ENCODE peak calls at places on chromosome 1, in ten cellular contexts. E, G, D, M, V, F, O, P, W and S are unnamed samples.

GRCh38 chr1:10019561-10019960 is 13.2 kb upstream of the UBE4B start:
- DNase-seq in E (no peak), G (no peak), D (no peak), M (peak; percentile 23), V (no peak), F (no peak), O (no peak), P (no peak), W (no peak), S (no peak)

GRCh38 chr1:167509587-167509986 is 8.7 kb downstream of the CD247 start:
- DNase-seq in E (no peak), G (no peak), D (no peak), M (no peak), V (no peak), F (no peak), O (no peak), P (no peak), W (no peak), S (no peak)

GRCh38 chr1:19166066-19166465 is 44.0 kb downstream of the UBR4 start:
- DNase-seq in E (no peak), G (no peak), D (no peak), M (no peak), V (no peak), F (no peak), O (no peak), P (no peak), W (no peak), S (peak; percentile 35)

GRCh38 chr1:201946224-201946908 is at the start of gene LMOD1:
- DNase-seq in E (peak; percentile 95), G (peak; percentile 97), D (no peak), M (peak; percentile 88), V (peak; percentile 81), F (peak; percentile 99), O (peak; percentile 72), P (peak; percentile 77), W (peak; percentile 89), S (no peak)

GRCh38 chr1:176211395-176212165 is 4.5 kb upstream of the COP1 start:
- DNase-seq in E (no peak), G (no peak), D (no peak), M (no peak), V (no peak), F (no peak), O (peak; percentile 29), P (no peak), W (no peak), S (no peak)

GRCh38 chr1:5333326-5333725 is 658.9 kb downstream of the NPHP4 start:
- DNase-seq in E (no peak), G (no peak), D (no peak), M (no peak), V (no peak), F (no peak), O (no peak), P (no peak), W (no peak), S (no peak)

GRCh38 chr1:24091971-24092482 is 19.9 kb downstream of the MYOM3 start:
- DNase-seq in E (no peak), G (no peak), D (no peak), M (no peak), V (peak; percentile 40), F (no peak), O (no peak), P (peak; percentile 43), W (no peak), S (no peak)

GRCh38 chr1:161091796-161092507 is 2.6 kb upstream of the NECTIN4 start:
- DNase-seq in E (no peak), G (no peak), D (no peak), M (no peak), V (no peak), F (no peak), O (no peak), P (peak; percentile 8), W (no peak), S (no peak)

GRCh38 chr1:39632491-39633417 is 6.7 kb downstream of the HEYL start:
- DNase-seq in E (peak; percentile 90), G (peak; percentile 69), D (no peak), M (peak; percentile 66), V (peak; percentile 63), F (peak; percentile 80), O (peak; percentile 37), P (peak; percentile 93), W (peak; percentile 58), S (no peak)

GRCh38 chr1:201499795-201500669 is 6.9 kb downstream of the CSRP1 start:
- DNase-seq in E (peak; percentile 34), G (peak; percentile 61), D (no peak), M (peak; percentile 39), V (no peak), F (no peak), O (no peak), P (no peak), W (no peak), S (no peak)

GRCh38 chr1:114725230-114725629 is 8.7 kb upstream of the NRAS start:
- DNase-seq in E (no peak), G (no peak), D (no peak), M (no peak), V (no peak), F (no peak), O (no peak), P (no peak), W (no peak), S (no peak)

GRCh38 chr1:10253755-10254154 is 43.4 kb downstream of the KIF1B start:
- DNase-seq in E (no peak), G (peak; percentile 35), D (peak; percentile 35), M (peak; percentile 81), V (no peak), F (peak; percentile 65), O (no peak), P (no peak), W (no peak), S (no peak)

GRCh38 chr1:16155537-16156410 is at the start of gene EPHA2:
- DNase-seq in E (peak; percentile 98), G (peak; percentile 90), D (peak; percentile 91), M (peak; percentile 88), V (peak; percentile 96), F (peak; percentile 93), O (peak; percentile 96), P (peak; percentile 91), W (no peak), S (no peak)

GRCh38 chr1:76073471-76073870 is 1.1 kb upstream of the ST6GALNAC3 start:
- DNase-seq in E (no peak), G (no peak), D (no peak), M (peak; percentile 82), V (no peak), F (no peak), O (no peak), P (no peak), W (no peak), S (no peak)

GRCh38 chr1:168136709-168137514 is at the start of gene GPR161:
- DNase-seq in E (peak; percentile 92), G (peak; percentile 47), D (peak; percentile 51), M (peak; percentile 31), V (peak; percentile 60), F (peak; percentile 81), O (peak; percentile 53), P (peak; percentile 82), W (peak; percentile 63), S (peak; percentile 11)

GRCh38 chr1:14128096-14128495 is 428.1 kb downstream of the PRDM2 start:
- DNase-seq in E (no peak), G (no peak), D (no peak), M (no peak), V (no peak), F (no peak), O (no peak), P (no peak), W (no peak), S (no peak)

GRCh38 chr1:176795929-176796328 is 333.0 kb downstream of the PAPPA2 start:
- DNase-seq in E (no peak), G (peak; percentile 64), D (no peak), M (no peak), V (no peak), F (no peak), O (no peak), P (no peak), W (no peak), S (no peak)

GRCh38 chr1:118151312-118151937 is 33.6 kb downstream of the SPAG17 start:
- DNase-seq in E (peak; percentile 68), G (peak; percentile 64), D (peak; percentile 35), M (peak; percentile 77), V (peak; percentile 51), F (no peak), O (peak; percentile 52), P (peak; percentile 64), W (peak; percentile 32), S (peak; percentile 71)

GRCh38 chr1:83857108-83857507 is 141.8 kb downstream of the TTLL7 start:
- DNase-seq in E (peak; percentile 22), G (no peak), D (peak; percentile 6), M (peak; percentile 46), V (no peak), F (no peak), O (no peak), P (no peak), W (no peak), S (peak; percentile 40)
- TF ChIP-seq CTCF in E (peak; percentile 64), G (peak; percentile 26), D (no peak), M (peak; percentile 10), V (no peak), F (peak; percentile 10), O (no peak), P (no peak), W (no peak), S (peak; percentile 34)

GRCh38 chr1:31912839-31913239 is 25.3 kb downstream of the PTP4A2 start:
- DNase-seq in E (no peak), G (no peak), D (no peak), M (no peak), V (no peak), F (no peak), O (no peak), P (no peak), W (no peak), S (peak; percentile 69)
- H3K4me3 ChIP-seq in E (no peak overlapping the region), G (no peak overlapping the region), D (no peak overlapping the region), M (no peak overlapping the region), V (no peak overlapping the region), F (no peak overlapping the region), O (no peak overlapping the region), P (no peak overlapping the region), W (no peak overlapping the region), S (no peak overlapping the region)

GRCh38 chr1:213987876-213988638 is at the start of gene PROX1:
- DNase-seq in E (peak; percentile 94), G (peak; percentile 81), D (peak; percentile 75), M (peak; percentile 92), V (peak; percentile 66), F (peak; percentile 95), O (peak; percentile 89), P (peak; percentile 85), W (peak; percentile 42), S (peak; percentile 57)
- TF ChIP-seq CTCF in E (peak; percentile 17), G (no peak), D (no peak), M (peak; percentile 6), V (no peak), F (no peak), O (no peak), P (no peak), W (no peak), S (no peak)

DNA sequence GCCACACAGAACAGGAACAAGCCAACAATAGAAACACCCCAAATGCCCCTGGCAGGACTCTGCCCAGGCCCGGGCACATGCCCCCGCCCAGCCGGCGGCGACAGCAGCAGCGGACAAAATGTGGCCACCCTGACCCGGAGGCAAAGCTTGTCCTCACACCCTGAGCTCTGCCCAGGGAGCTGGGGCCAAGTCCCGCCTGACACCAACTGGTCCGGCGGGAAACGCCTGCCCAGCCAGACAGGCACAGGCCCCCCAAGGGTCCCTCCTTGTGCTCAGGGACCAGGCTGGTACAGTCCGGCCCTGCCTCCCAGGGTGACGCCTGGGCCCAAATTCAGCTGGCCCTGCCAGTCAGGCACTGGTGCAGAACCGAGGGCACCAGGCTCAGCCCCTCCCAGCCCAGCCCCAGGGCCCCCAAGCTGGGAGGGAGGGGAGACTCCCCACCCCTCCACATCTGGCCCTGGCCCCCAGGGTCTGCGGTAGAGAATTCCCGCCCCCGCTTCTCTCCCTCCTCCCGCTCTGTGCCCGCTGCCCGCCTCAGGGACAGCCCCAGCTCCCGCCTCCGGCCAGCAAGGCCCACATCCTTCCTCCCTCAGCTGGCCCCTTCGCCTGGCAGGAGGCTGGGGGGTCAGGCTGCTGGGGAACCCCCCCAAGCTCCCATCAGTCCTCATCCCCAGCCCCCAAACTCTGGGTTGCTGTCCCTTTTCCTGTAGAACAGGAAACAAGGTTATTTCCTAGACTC is 2.0 kb downstream of the AHDC1 start:
- DNase-seq in E (peak; percentile 47), G (peak; percentile 53), D (no peak), M (no peak), V (peak; percentile 57), F (no peak), O (peak; percentile 66), P (peak; percentile 77), W (no peak), S (no peak)
- H3K4me3 ChIP-seq in E (peak overlapping the region; percentile 99), G (peak overlapping the region; percentile 93), D (peak overlapping the region; percentile 90), M (peak overlapping the region; percentile 92), V (peak overlapping the region; percentile 89), F (peak overlapping the region; percentile 99), O (peak overlapping the region; percentile 95), P (peak overlapping the region; percentile 72), W (peak overlapping the region; percentile 89), S (peak overlapping the region; percentile 64)